ENCODE peak calls at places on chromosomes 5 and 9, in five cellular contexts. K is ovary; P is CD8-positive, alpha-beta memory T cell; Z is right cardiac atrium; B is left lung. M is an unnamed sample.

GRCh38 chr9:21750021-21750735 is 52.3 kb upstream of the MTAP start:
- DNase-seq in P (no peak), Z (no peak), K (no peak), B (no peak), M (no peak)

GRCh38 chr5:62496152-62496551 is 82.5 kb upstream of the LRRC70 start:
- DNase-seq in B (no peak), K (no peak), Z (no peak), P (no peak), M (no peak)

GRCh38 chr5:142845402-142845901 is 75.3 kb downstream of the ARHGAP26 start:
- DNase-seq in B (no peak), Z (peak), K (no peak), P (no peak), M (no peak)

GRCh38 chr9:112555844-112556482 is 69.3 kb downstream of the KIAA1958 start:
- DNase-seq in B (no peak), P (no peak), Z (no peak), K (no peak), M (no peak)

GRCh38 chr9:38227656-38228055 is 158.6 kb upstream of the SHB start:
- DNase-seq in K (no peak), B (no peak), Z (no peak), P (peak), M (no peak)

GRCh38 chr5:176486189-176486757 is 38.1 kb downstream of the FAF2 start:
- DNase-seq in K (no peak), B (no peak), Z (no peak), P (no peak), M (no peak)

GRCh38 chr5:81750308-81751008 is 439 bp downstream of the SSBP2 start:
- DNase-seq in P (peak), B (no peak), K (no peak), Z (peak), M (no peak)

GRCh38 chr5:133440467-133441115 is 171.8 kb downstream of the FSTL4 start:
- DNase-seq in P (no peak), Z (peak), B (no peak), K (no peak), M (no peak)

GRCh38 chr5:96629774-96630173 is 32.4 kb upstream of the CAST start:
- DNase-seq in Z (no peak), K (no peak), B (peak), P (no peak), M (no peak)

GRCh38 chr9:75053869-75054268 is 25.8 kb upstream of the CARNMT1 start:
- DNase-seq in Z (no peak), B (no peak), K (no peak), P (no peak), M (no peak)

GRCh38 chr9:123069010-123069481 is 35.6 kb downstream of the GPR21 start:
- DNase-seq in K (no peak), B (no peak), P (no peak), Z (no peak), M (no peak)

GRCh38 chr5:7705261-7705660 is 145.7 kb downstream of the CFAP90 start:
- DNase-seq in P (no peak), B (no peak), K (peak), Z (no peak), M (no peak)

GRCh38 chr5:148998174-148998797 is 64.6 kb downstream of the SH3TC2 start:
- DNase-seq in Z (no peak), K (no peak), P (no peak), B (no peak), M (no peak)

GRCh38 chr9:38285236-38285635 is 107.3 kb upstream of the ALDH1B1 start:
- DNase-seq in Z (no peak), B (no peak), K (no peak), P (no peak), M (no peak)

GRCh38 chr5:140361901-140362300 is 1.9 kb downstream of the SLC4A9 start:
- DNase-seq in Z (no peak), B (no peak), P (no peak), K (no peak), M (no peak)

GRCh38 chr5:39755452-39755851 is 330.7 kb upstream of the DAB2 start:
- DNase-seq in B (no peak), P (no peak), Z (no peak), K (no peak), M (no peak)

GRCh38 chr9:34989946-34990635 is 546 bp downstream of the DNAJB5 start:
- DNase-seq in K (no peak), Z (peak), P (peak), B (peak), M (no peak)

GRCh38 chr5:180811623-180812119 is 9.1 kb upstream of the MGAT1 start:
- DNase-seq in P (no peak), B (peak), Z (no peak), K (no peak), M (no peak)

GRCh38 chr5:95823241-95823737 is 763 bp upstream of the GLRX start:
- DNase-seq in Z (no peak), P (no peak), K (no peak), B (no peak), M (no peak)

GRCh38 chr5:31106742-31107546 is 86.5 kb upstream of the CDH6 start:
- DNase-seq in B (no peak), K (no peak), Z (no peak), P (no peak), M (no peak)

GRCh38 chr9:89022071-89022721 is 30.9 kb downstream of the S1PR3 start:
- DNase-seq in B (peak), K (peak), Z (no peak), P (no peak), M (no peak)

GRCh38 chr9:85248514-85249312 is 493.0 kb downstream of the AGTPBP1 start:
- DNase-seq in P (no peak), Z (no peak), B (no peak), K (no peak), M (no peak)

GRCh38 chr5:61139094-61139873 is 23.0 kb downstream of the SMIM15 start:
- DNase-seq in B (no peak), P (no peak), Z (no peak), K (no peak), M (no peak)

DNA sequence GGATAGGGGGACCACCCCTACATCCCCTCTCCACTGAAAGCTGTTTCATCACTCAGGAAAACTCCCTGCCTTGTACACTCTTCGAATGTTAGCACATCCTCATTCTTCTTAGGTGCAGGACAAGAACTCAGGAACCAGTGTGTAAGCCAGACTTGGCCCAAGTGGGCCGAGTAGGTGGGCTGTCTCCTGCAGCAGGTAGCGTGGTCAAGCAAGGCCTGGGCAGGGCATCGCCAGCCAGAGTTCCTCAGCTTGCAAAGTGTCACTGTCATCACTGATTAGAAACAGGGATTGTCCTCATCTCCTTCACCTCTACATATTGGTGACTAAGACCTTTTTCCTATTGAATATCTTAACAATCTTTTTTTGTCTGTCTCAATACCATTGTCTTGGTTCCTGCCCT is 22.3 kb downstream of the SMIM15 start:
- DNase-seq in Z (no peak), K (no peak), P (no peak), B (no peak), M (no peak)
- H3K27ac ChIP-seq in Z (no peak), K (no peak), P (no peak), B (no peak), M (no peak)

GRCh38 chr9:137221095-137221374 is 1.0 kb downstream of the RNF208 start:
- DNase-seq in B (no peak), K (no peak), P (no peak), Z (peak), M (no peak)

GRCh38 chr9:137220317-137221094 is 1.5 kb downstream of the RNF208 start:
- DNase-seq in Z (peak), B (no peak), P (no peak), K (no peak), M (no peak)

GRCh38 chr9:137222190-137223077 is at the start of gene RNF208:
- DNase-seq in Z (peak), K (no peak), P (no peak), B (no peak), M (no peak)

GRCh38 chr9:137219757-137220316 is 2.2 kb downstream of the RNF208 start:
- DNase-seq in K (no peak), P (no peak), B (no peak), Z (peak), M (no peak)

DNA sequence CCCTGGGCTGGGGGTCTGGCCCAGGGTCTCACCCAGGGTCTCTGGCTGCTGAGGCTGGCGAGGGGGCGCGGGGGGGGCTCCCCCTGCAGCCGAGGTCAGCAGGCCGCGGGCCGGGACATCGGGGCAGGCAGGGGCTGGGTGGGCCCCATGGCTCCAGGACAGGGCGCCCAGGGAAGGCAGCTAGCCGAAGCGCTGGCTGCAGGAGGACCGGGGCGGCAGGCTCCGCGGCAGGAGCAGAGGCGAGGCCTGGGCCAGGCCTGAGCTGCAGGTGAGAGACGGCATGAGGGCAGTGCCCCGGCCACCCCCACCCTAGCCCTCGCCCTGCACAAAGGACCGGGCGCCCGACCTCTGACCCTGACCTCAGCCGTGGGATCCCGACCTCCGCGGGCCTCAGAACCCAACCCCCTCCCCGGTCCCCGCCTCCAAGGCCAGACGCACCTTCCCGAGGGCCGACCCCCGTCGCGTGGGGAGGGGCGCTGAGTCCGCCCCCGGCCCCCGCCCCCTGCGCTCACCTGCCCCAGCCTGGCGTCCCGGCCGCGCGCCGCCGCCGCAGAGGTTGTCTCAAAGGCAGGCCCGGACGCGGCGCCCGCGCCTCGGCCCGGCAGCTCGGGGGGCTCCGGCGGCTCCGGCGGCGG is 446 bp downstream of the RNF208 start:
- DNase-seq in K (no peak), Z (peak), P (no peak), B (no peak), M (no peak)
- H3K27ac ChIP-seq in K (no peak), Z (no peak), P (no peak), B (no peak), M (no peak)

DNA sequence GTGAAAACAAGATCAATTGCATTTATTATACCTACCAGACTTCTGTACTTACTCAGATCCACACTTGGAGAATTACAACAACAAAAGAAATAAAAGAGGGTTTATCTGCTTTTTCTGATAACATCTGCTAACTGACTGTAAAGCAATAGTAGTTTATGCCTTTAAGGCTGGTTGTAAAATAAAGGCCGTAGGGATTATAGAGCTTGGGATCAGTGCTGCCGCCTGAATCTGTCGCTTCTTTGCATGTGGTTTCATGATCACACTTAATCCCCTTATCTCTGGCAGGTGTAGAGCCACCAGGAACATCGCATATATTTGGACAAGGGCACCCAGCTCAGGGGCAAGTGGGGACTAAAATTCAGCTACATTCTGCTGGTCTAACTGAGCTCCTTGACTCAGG is 146.7 kb downstream of the CCDC192 start:
- DNase-seq in K (no peak), Z (no peak), B (no peak), P (no peak), M (no peak)
- H3K27ac ChIP-seq in K (no peak), Z (no peak), B (no peak), P (no peak), M (no peak)

GRCh38 chr9:79384506-79384905 is 187.3 kb upstream of the TLE4 start:
- DNase-seq in B (no peak), K (no peak), P (no peak), Z (no peak), M (no peak)

GRCh38 chr9:79390077-79390673 is 181.6 kb upstream of the TLE4 start:
- DNase-seq in K (no peak), P (no peak), Z (no peak), B (no peak), M (no peak)

GRCh38 chr9:79384091-79384490 is 187.7 kb upstream of the TLE4 start:
- DNase-seq in Z (no peak), P (no peak), K (no peak), B (no peak), M (no peak)

GRCh38 chr9:79383096-79383495 is 188.7 kb upstream of the TLE4 start:
- DNase-seq in Z (no peak), B (no peak), K (no peak), P (no peak), M (no peak)

DNA sequence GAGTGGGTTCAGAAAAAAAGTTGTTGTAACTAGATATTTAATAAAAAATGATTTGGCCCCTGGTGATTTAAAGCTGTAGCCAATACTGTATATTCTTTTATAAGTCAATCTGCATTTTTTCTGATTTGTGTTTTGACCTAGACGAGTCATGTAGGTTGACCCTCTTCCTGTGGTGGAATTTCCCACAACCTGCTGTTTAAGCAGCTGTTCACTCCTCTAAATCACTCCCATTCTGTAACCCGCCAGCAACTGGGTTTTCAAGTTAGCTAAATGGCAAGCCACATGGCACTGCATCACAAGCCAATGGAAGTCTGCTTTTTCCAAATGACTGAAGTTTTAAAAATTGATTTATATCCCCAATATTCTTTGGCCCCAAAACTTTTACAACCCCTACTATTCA is 184.7 kb upstream of the TLE4 start:
- DNase-seq in K (no peak), Z (no peak), P (no peak), B (no peak), M (no peak)
- H3K27ac ChIP-seq in K (no peak), Z (no peak), P (no peak), B (no peak), M (no peak)

GRCh38 chr5:41772071-41772470 is 98.2 kb downstream of the OXCT1 start:
- DNase-seq in B (no peak), Z (no peak), K (no peak), P (no peak), M (no peak)

GRCh38 chr5:41772785-41773442 is 97.3 kb downstream of the OXCT1 start:
- DNase-seq in K (no peak), Z (no peak), B (no peak), P (no peak), M (no peak)

GRCh38 chr5:41778410-41778809 is 91.8 kb downstream of the OXCT1 start:
- DNase-seq in Z (no peak), P (no peak), K (no peak), B (no peak), M (no peak)

GRCh38 chr5:41773799-41774198 is 96.4 kb downstream of the OXCT1 start:
- DNase-seq in B (no peak), K (no peak), P (no peak), Z (no peak), M (no peak)

GRCh38 chr5:41776435-41776834 is 93.8 kb downstream of the OXCT1 start:
- DNase-seq in P (no peak), B (no peak), Z (no peak), K (no peak), M (no peak)
- H3K27ac ChIP-seq in P (no peak), B (no peak), Z (no peak), K (no peak), M (no peak)

GRCh38 chr9:110114086-110114887 is 93.7 kb downstream of the C9orf152 start:
- DNase-seq in B (no peak), Z (no peak), K (no peak), P (no peak), M (no peak)

GRCh38 chr9:110116543-110116885 is 91.4 kb downstream of the C9orf152 start:
- DNase-seq in B (no peak), K (no peak), Z (no peak), P (no peak), M (no peak)

GRCh38 chr9:110114888-110115259 is 93.1 kb downstream of the C9orf152 start:
- DNase-seq in B (no peak), P (no peak), K (no peak), Z (no peak), M (no peak)

GRCh38 chr9:110115341-110115820 is 92.6 kb downstream of the C9orf152 start:
- DNase-seq in Z (no peak), K (no peak), B (no peak), P (no peak), M (peak)

GRCh38 chr9:110115868-110116542 is 92.0 kb downstream of the C9orf152 start:
- DNase-seq in B (no peak), K (no peak), P (no peak), Z (no peak), M (no peak)
- H3K27ac ChIP-seq in B (no peak), K (no peak), P (no peak), Z (no peak), M (no peak)

GRCh38 chr5:135030691-135031145 is 3.3 kb downstream of the PITX1 start:
- DNase-seq in K (no peak), P (no peak), Z (peak), B (no peak), M (no peak)
- H3K27ac ChIP-seq in K (no peak), P (peak), Z (no peak), B (no peak), M (no peak)

DNA sequence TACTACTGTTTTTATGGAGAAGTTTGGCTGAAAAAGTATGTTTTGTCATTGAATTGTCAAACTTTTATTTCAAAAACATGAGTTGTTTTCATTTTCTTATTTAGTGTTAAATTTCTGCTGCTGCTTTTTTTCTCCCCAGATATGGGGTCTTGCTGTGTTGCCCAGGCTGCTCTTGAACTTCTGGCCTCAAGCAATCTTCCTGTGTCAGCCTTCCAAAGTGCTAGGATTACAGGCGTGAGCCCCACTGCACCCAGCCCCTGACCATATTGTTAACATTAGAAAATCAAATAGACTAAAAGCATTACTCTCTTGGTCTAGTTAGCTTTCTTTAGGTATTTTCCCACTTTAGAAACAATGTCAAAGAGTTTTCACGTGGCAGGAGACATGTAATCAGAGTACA is 215.3 kb downstream of the KDM4C start:
- DNase-seq in K (no peak), B (no peak), Z (no peak), P (no peak), M (no peak)
- H3K27ac ChIP-seq in K (no peak), B (no peak), Z (no peak), P (no peak), M (no peak)

GRCh38 chr9:614421-614820 is 227.1 kb upstream of the DMRT1 start:
- DNase-seq in P (no peak), Z (no peak), B (peak), K (no peak), M (no peak)
- H3K27ac ChIP-seq in P (no peak), Z (peak), B (peak), K (no peak), M (peak)

DNA sequence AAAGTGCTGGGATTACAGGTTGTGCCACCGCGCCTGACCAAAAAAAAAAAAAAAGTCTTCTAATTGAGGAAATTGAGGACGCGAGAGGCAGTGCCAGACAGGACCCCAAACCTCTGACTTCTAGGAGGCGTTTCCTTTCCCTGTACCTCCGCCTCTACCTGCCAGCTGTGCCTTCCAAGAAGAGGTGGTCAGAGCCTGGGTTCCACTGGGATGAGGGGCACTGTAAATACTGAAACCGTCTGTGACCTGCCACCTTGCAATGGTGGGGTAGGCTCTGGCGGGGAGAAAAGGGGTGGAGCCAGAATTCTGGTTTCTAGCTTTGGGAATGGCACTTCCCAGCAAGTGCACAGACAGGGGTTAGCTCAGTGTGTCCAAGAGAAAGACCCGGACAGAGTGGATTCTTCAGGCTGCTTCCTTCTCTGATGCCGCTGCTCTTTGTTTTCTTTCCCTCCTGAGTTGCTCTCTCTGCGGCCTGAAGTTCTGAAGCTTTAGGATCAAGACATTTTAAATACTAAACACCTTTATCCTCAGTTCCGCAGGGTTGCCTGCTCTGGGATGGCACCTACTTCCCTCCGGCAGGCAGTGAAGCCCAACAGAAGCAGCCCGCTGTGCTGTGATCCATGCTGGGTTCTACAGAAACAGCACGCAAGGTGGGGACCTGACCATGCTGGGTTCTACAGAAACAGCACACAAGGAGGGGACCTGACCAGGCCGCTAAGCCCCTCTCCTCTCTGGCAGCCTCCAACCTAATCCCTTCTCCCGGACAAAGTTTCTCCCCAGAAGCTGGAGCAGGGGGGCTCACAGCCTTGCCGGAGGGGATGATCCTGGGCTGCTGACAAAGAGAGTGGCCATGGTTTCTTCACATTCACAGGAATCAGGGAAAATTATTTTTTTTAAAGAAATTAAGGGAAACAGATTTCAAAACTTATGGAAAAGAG is 65.2 kb downstream of the OTULIN start:
- DNase-seq in P (no peak), Z (no peak), K (no peak), B (no peak), M (no peak)
- H3K27ac ChIP-seq in P (no peak), Z (no peak), K (no peak), B (no peak), M (no peak)